ENCODE peak calls at places on chromosome 10, in seven cellular contexts. G, U, W, P, B, Y and S are unnamed samples.

GRCh38 chr10:111890046-111890445 is 293.5 kb downstream of the GPAM start:
- DNase-seq in G (no peak), U (no peak), W (no peak), P (no peak), B (no peak), Y (no peak), S (no peak)

GRCh38 chr10:80535671-80536360 is 1.9 kb upstream of the SH2D4B start:
- DNase-seq in G (peak; percentile 78), U (peak; percentile 83), W (peak; percentile 88), P (peak; percentile 61), B (peak; percentile 82), Y (peak; percentile 93), S (peak; percentile 70)

GRCh38 chr10:24307173-24307572 is 98.2 kb downstream of the KIAA1217 start:
- DNase-seq in G (no peak), U (no peak), W (no peak), P (no peak), B (no peak), Y (no peak), S (no peak)

GRCh38 chr10:17685227-17685840 is 41.4 kb downstream of the STAM start:
- DNase-seq in G (no peak), U (no peak), W (no peak), P (no peak), B (no peak), Y (peak; percentile 80), S (no peak)

GRCh38 chr10:125023862-125024495 is 82.1 kb downstream of the ZRANB1 start:
- DNase-seq in G (no peak), U (peak; percentile 97), W (peak; percentile 67), P (no peak), B (peak; percentile 80), Y (no peak), S (no peak)

GRCh38 chr10:69849790-69850189 is 48.1 kb downstream of the COL13A1 start:
- DNase-seq in G (no peak), U (no peak), W (no peak), P (no peak), B (no peak), Y (no peak), S (peak; percentile 51)

GRCh38 chr10:43287056-43288007 is 20.5 kb upstream of the RASGEF1A start:
- DNase-seq in G (no peak), U (no peak), W (no peak), P (no peak), B (no peak), Y (peak; percentile 61), S (no peak)

GRCh38 chr10:32795598-32796183 is 162.3 kb downstream of the ITGB1 start:
- DNase-seq in G (no peak), U (peak; percentile 27), W (no peak), P (no peak), B (no peak), Y (peak; percentile 43), S (peak; percentile 55)

GRCh38 chr10:5542100-5542499 is 17.3 kb downstream of the CALML3 start:
- DNase-seq in G (no peak), U (no peak), W (no peak), P (no peak), B (no peak), Y (no peak), S (no peak)

GRCh38 chr10:87671416-87671815 is 11.7 kb downstream of the PAPSS2 start:
- DNase-seq in G (no peak), U (no peak), W (no peak), P (no peak), B (no peak), Y (no peak), S (no peak)

GRCh38 chr10:118407742-118408141 is 65.6 kb upstream of the FAM204A start:
- DNase-seq in G (no peak), U (no peak), W (no peak), P (no peak), B (no peak), Y (no peak), S (no peak)

GRCh38 chr10:71371750-71372166 is 25.0 kb upstream of the CDH23 start:
- DNase-seq in G (no peak), U (no peak), W (peak; percentile 40), P (no peak), B (no peak), Y (peak; percentile 83), S (no peak)

GRCh38 chr10:121183241-121183640 is 332.1 kb downstream of the WDR11 start:
- DNase-seq in G (no peak), U (no peak), W (no peak), P (no peak), B (no peak), Y (no peak), S (peak; percentile 21)

GRCh38 chr10:70976063-70976462 is 87.7 kb upstream of the PCBD1 start:
- DNase-seq in G (no peak), U (no peak), W (no peak), P (no peak), B (no peak), Y (no peak), S (no peak)

GRCh38 chr10:3095373-3096139 is 28.2 kb downstream of the PFKP start:
- DNase-seq in G (no peak), U (no peak), W (no peak), P (peak; percentile 32), B (no peak), Y (peak; percentile 34), S (peak; percentile 47)

GRCh38 chr10:85177767-85178166 is 849.4 kb downstream of the CCSER2 start:
- DNase-seq in G (no peak), U (no peak), W (no peak), P (no peak), B (no peak), Y (no peak), S (no peak)

GRCh38 chr10:27745719-27746363 is at the start of gene MKX:
- DNase-seq in G (peak; percentile 93), U (no peak), W (peak; percentile 79), P (peak; percentile 11), B (peak; percentile 82), Y (no peak), S (peak; percentile 87)

GRCh38 chr10:11713186-11713743 is 28.9 kb upstream of the ECHDC3 start:
- DNase-seq in G (no peak), U (no peak), W (no peak), P (no peak), B (no peak), Y (peak; percentile 28), S (peak; percentile 72)

GRCh38 chr10:92969151-92969550 is 91.4 kb upstream of the CYP26C1 start:
- DNase-seq in G (no peak), U (no peak), W (no peak), P (no peak), B (no peak), Y (no peak), S (no peak)

GRCh38 chr10:7971949-7972348 is 82.5 kb upstream of the GATA3 start:
- DNase-seq in G (no peak), U (no peak), W (no peak), P (no peak), B (no peak), Y (no peak), S (no peak)